ENCODE peak calls at places on chromosomes 16 and 17, in six cellular contexts. One of them, this sample, is unnamed.

GRCh38 chr17:83100853-83101391 is 21.5 kb downstream of the METRNL start:
- DNase-seq in IMR-90: no peak
- DNase-seq in right atrium auricular region: no peak
- DNase-seq in lower leg skin: peak; percentile 91
- DNase-seq in activated CD4-positive, alpha-beta T cell treated with anti-CD3 and anti-CD28 coated beads, Interleukin-2, amount 50 U/mL, for 1 hour: no peak
- DNase-seq in neural crest cell: no peak
- DNase-seq in this sample: no peak

GRCh38 chr16:87101903-87102302 is 215.3 kb downstream of the C16orf95 start:
- DNase-seq in IMR-90: peak; percentile 54
- DNase-seq in right atrium auricular region: no peak
- DNase-seq in lower leg skin: peak; percentile 3
- DNase-seq in activated CD4-positive, alpha-beta T cell treated with anti-CD3 and anti-CD28 coated beads, Interleukin-2, amount 50 U/mL, for 1 hour: no peak
- DNase-seq in neural crest cell: no peak
- DNase-seq in this sample: no peak

GRCh38 chr17:39617446-39618251 is 9.1 kb upstream of the PPP1R1B start:
- DNase-seq in IMR-90: peak; percentile 13
- DNase-seq in right atrium auricular region: no peak
- DNase-seq in lower leg skin: peak; percentile 92
- DNase-seq in activated CD4-positive, alpha-beta T cell treated with anti-CD3 and anti-CD28 coated beads, Interleukin-2, amount 50 U/mL, for 1 hour: peak; percentile 49
- DNase-seq in neural crest cell: no peak
- DNase-seq in this sample: peak; percentile 25

GRCh38 chr17:81906476-81907218 is 4.6 kb downstream of the PCYT2 start:
- DNase-seq in IMR-90: no peak
- DNase-seq in right atrium auricular region: no peak
- DNase-seq in lower leg skin: no peak
- DNase-seq in activated CD4-positive, alpha-beta T cell treated with anti-CD3 and anti-CD28 coated beads, Interleukin-2, amount 50 U/mL, for 1 hour: no peak
- DNase-seq in neural crest cell: no peak
- DNase-seq in this sample: no peak

GRCh38 chr16:10172848-10173655 is 9.2 kb downstream of the GRIN2A start:
- DNase-seq in IMR-90: no peak
- DNase-seq in right atrium auricular region: no peak
- DNase-seq in lower leg skin: no peak
- DNase-seq in activated CD4-positive, alpha-beta T cell treated with anti-CD3 and anti-CD28 coated beads, Interleukin-2, amount 50 U/mL, for 1 hour: no peak
- DNase-seq in neural crest cell: no peak
- DNase-seq in this sample: no peak

GRCh38 chr17:61814485-61814884 is 48.8 kb downstream of the BRIP1 start:
- DNase-seq in IMR-90: no peak
- DNase-seq in right atrium auricular region: no peak
- DNase-seq in lower leg skin: no peak
- DNase-seq in activated CD4-positive, alpha-beta T cell treated with anti-CD3 and anti-CD28 coated beads, Interleukin-2, amount 50 U/mL, for 1 hour: no peak
- DNase-seq in neural crest cell: no peak
- DNase-seq in this sample: no peak

GRCh38 chr17:7405413-7405881 is 1.6 kb upstream of the TMEM256 start:
- DNase-seq in IMR-90: no peak
- DNase-seq in right atrium auricular region: no peak
- DNase-seq in lower leg skin: no peak
- DNase-seq in activated CD4-positive, alpha-beta T cell treated with anti-CD3 and anti-CD28 coated beads, Interleukin-2, amount 50 U/mL, for 1 hour: no peak
- DNase-seq in neural crest cell: no peak
- DNase-seq in this sample: no peak

GRCh38 chr16:83981799-83982198 is 13.8 kb downstream of the NECAB2 start:
- DNase-seq in IMR-90: no peak
- DNase-seq in right atrium auricular region: no peak
- DNase-seq in lower leg skin: no peak
- DNase-seq in activated CD4-positive, alpha-beta T cell treated with anti-CD3 and anti-CD28 coated beads, Interleukin-2, amount 50 U/mL, for 1 hour: no peak
- DNase-seq in neural crest cell: no peak
- DNase-seq in this sample: no peak